ENCODE peak calls at places on chromosomes 5 and 9, in ten cellular contexts. T is mucosa of gallbladder; W is heart left ventricle; Y is CD4-positive, alpha-beta T cell; B is nephron progenitor cell; R is foreskin fibroblast; X is GM10248; A is GM03348; D is neuronal stem cell; Z is GM12892. V is an unnamed sample.

GRCh38 chr5:57478826-57479225 is 3.8 kb downstream of the ACTBL2 start:
- DNase-seq in T (no peak), W (no peak), Y (no peak), B (no peak), R (peak; percentile 51), X (no peak), A (no peak), D (no peak), Z (no peak), V (no peak)

GRCh38 chr5:34501840-34502239 is 154.3 kb upstream of the RAI14 start:
- DNase-seq in T (no peak), W (no peak), Y (no peak), B (no peak), R (peak; percentile 40), X (no peak), A (no peak), D (no peak), Z (no peak), V (no peak)

GRCh38 chr5:154801083-154801482 is 45.9 kb downstream of the LARP1 start:
- DNase-seq in T (no peak), W (no peak), Y (no peak), B (no peak), R (peak; percentile 69), X (no peak), A (no peak), D (no peak), Z (no peak), V (no peak)

GRCh38 chr9:35042081-35042604 is 30.3 kb downstream of the VCP start:
- DNase-seq in T (no peak), W (no peak), Y (no peak), B (no peak), R (peak; percentile 81), X (no peak), A (peak; percentile 44), D (no peak), Z (no peak), V (no peak)

GRCh38 chr5:6686916-6687409 is 26.3 kb upstream of the TENT4A start:
- DNase-seq in T (peak; percentile 25), W (no peak), Y (no peak), B (peak; percentile 75), R (peak; percentile 78), X (no peak), A (peak; percentile 60), D (peak; percentile 69), Z (no peak), V (no peak)

GRCh38 chr9:110526426-110526825 is 53.1 kb downstream of the SVEP1 start:
- DNase-seq in T (no peak), W (no peak), Y (no peak), B (no peak), R (peak; percentile 91), X (no peak), A (peak; percentile 13), D (no peak), Z (no peak), V (no peak)

GRCh38 chr5:137205237-137205636 is 293.9 kb downstream of the SPOCK1 start:
- DNase-seq in T (no peak), W (no peak), Y (no peak), B (no peak), R (no peak), X (no peak), A (no peak), D (no peak), Z (no peak), V (no peak)

GRCh38 chr5:1235379-1235778 is 10.2 kb downstream of the SLC6A18 start:
- DNase-seq in T (no peak), W (no peak), Y (no peak), B (no peak), R (no peak), X (no peak), A (no peak), D (no peak), Z (no peak), V (no peak)

GRCh38 chr5:174937201-174938130 is 213.1 kb downstream of the MSX2 start:
- DNase-seq in T (no peak), W (no peak), Y (no peak), B (no peak), R (no peak), X (no peak), A (no peak), D (no peak), Z (no peak), V (no peak)

GRCh38 chr5:167245871-167246270 is 1045.6 kb upstream of the WWC1 start:
- DNase-seq in T (no peak), W (no peak), Y (no peak), B (peak; percentile 18), R (peak; percentile 26), X (no peak), A (no peak), D (no peak), Z (no peak), V (no peak)

GRCh38 chr9:69089491-69089890 is 53.9 kb downstream of the FXN start:
- DNase-seq in T (no peak), W (no peak), Y (no peak), B (peak; percentile 13), R (no peak), X (no peak), A (no peak), D (no peak), Z (no peak), V (no peak)

GRCh38 chr9:129834489-129835127 is 467 bp downstream of the C9orf78 start:
- DNase-seq in T (no peak), W (no peak), Y (peak; percentile 48), B (peak; percentile 10), R (peak; percentile 15), X (no peak), A (peak; percentile 41), D (no peak), Z (no peak), V (peak; percentile 34)

GRCh38 chr5:168268949-168269943 is 22.2 kb upstream of the WWC1 start:
- DNase-seq in T (peak; percentile 82), W (peak; percentile 80), Y (peak; percentile 45), B (peak; percentile 96), R (peak; percentile 91), X (peak; percentile 85), A (peak; percentile 91), D (peak; percentile 93), Z (peak; percentile 77), V (peak; percentile 67)

GRCh38 chr5:122906768-122907167 is 61.4 kb downstream of the SNX24 start:
- DNase-seq in T (no peak), W (no peak), Y (no peak), B (no peak), R (peak; percentile 10), X (no peak), A (no peak), D (no peak), Z (no peak), V (no peak)

GRCh38 chr5:176747670-176748072 is 62.7 kb upstream of the UNC5A start:
- DNase-seq in T (no peak), W (no peak), Y (no peak), B (no peak), R (no peak), X (no peak), A (no peak), D (no peak), Z (no peak), V (no peak)

GRCh38 chr9:126436545-126437269 is 110.1 kb downstream of the MVB12B start:
- DNase-seq in T (no peak), W (no peak), Y (no peak), B (no peak), R (peak; percentile 53), X (no peak), A (peak; percentile 44), D (no peak), Z (no peak), V (no peak)

GRCh38 chr9:135282001-135282731 is 194.7 kb downstream of the OLFM1 start:
- DNase-seq in T (peak; percentile 90), W (peak; percentile 74), Y (peak; percentile 31), B (no peak), R (peak; percentile 2), X (no peak), A (peak; percentile 35), D (no peak), Z (no peak), V (no peak)

GRCh38 chr5:172768573-172769323 is 2.2 kb downstream of the DUSP1 start:
- DNase-seq in T (no peak), W (no peak), Y (no peak), B (no peak), R (peak; percentile 67), X (no peak), A (peak; percentile 33), D (no peak), Z (no peak), V (no peak)